ENCODE peak calls at places on chromosomes 1 and 21, in four cellular contexts. P is activated B cell treated with CpG ODN at 0.5 μM for 24 hours, W is Caki2, B is substantia nigra. Q is an unnamed sample.

GRCh38 chr1:64000021-64000420 is 203.4 kb upstream of the UBE2U start:
- DNase-seq in B (no peak), W (peak), P (no peak), Q (no peak)

GRCh38 chr1:173064011-173064410 is 13.3 kb upstream of the TNFSF18 start:
- DNase-seq in W (no peak), B (no peak), P (no peak), Q (no peak)

GRCh38 chr1:69613414-69613813 is 45.7 kb downstream of the LRRC7 start:
- DNase-seq in P (no peak), W (no peak), B (no peak), Q (no peak)

GRCh38 chr1:245306628-245307410 is 152.0 kb downstream of the KIF26B start:
- DNase-seq in B (no peak), W (no peak), P (no peak), Q (no peak)

GRCh38 chr1:112172294-112172882 is 182.9 kb upstream of the KCND3 start:
- DNase-seq in B (no peak), W (peak), P (no peak), Q (peak)

GRCh38 chr1:156559797-156560112 is 12.6 kb downstream of the IQGAP3 start:
- DNase-seq in B (no peak), P (no peak), W (no peak), Q (no peak)

GRCh38 chr1:55070291-55070690 is 30.9 kb downstream of the PCSK9 start:
- DNase-seq in P (no peak), W (no peak), B (no peak), Q (no peak)

GRCh38 chr21:33096426-33096825 is 26.5 kb downstream of the OLIG1 start:
- DNase-seq in W (no peak), P (no peak), B (no peak), Q (no peak)

GRCh38 chr1:229022595-229023350 is 248.1 kb upstream of the RAB4A start:
- DNase-seq in B (peak), W (no peak), P (no peak), Q (peak)

GRCh38 chr1:115114308-115114707 is 25.0 kb upstream of the TSPAN2 start:
- DNase-seq in P (no peak), W (no peak), B (no peak), Q (no peak)

GRCh38 chr1:147292635-147293251 is 50.3 kb downstream of the CHD1L start:
- DNase-seq in B (no peak), P (no peak), W (peak), Q (no peak)

GRCh38 chr1:7524681-7525340 is 246.3 kb upstream of the VAMP3 start:
- DNase-seq in B (no peak), P (no peak), W (no peak), Q (peak)

GRCh38 chr1:203692565-203693470 is 66.2 kb downstream of the ATP2B4 start:
- DNase-seq in P (no peak), B (no peak), W (peak), Q (no peak)

GRCh38 chr1:18992646-18993045 is 36.2 kb upstream of the IFFO2 start:
- DNase-seq in W (no peak), P (no peak), B (no peak), Q (no peak)

GRCh38 chr1:101280942-101281654 is 44.3 kb downstream of the S1PR1 start:
- DNase-seq in W (no peak), P (no peak), B (no peak), Q (no peak)

GRCh38 chr21:34363733-34364132 is at the start of gene KCNE2:
- DNase-seq in W (no peak), B (no peak), P (no peak), Q (no peak)

GRCh38 chr21:44057055-44057454 is 44.9 kb downstream of the TRAPPC10 start:
- DNase-seq in P (no peak), W (no peak), B (no peak), Q (no peak)

GRCh38 chr1:69700770-69701169 is 133.0 kb downstream of the LRRC7 start:
- DNase-seq in P (no peak), B (no peak), W (no peak), Q (peak)

GRCh38 chr1:27671964-27672749 is at the start of gene IFI6:
- DNase-seq in P (peak), W (peak), B (peak), Q (peak)

GRCh38 chr1:66267211-66267940 is 266.6 kb upstream of the SGIP1 start:
- DNase-seq in B (no peak), W (no peak), P (no peak), Q (no peak)

GRCh38 chr1:200233393-200233792 is 176.4 kb downstream of the ZNF281 start:
- DNase-seq in W (no peak), P (no peak), B (no peak), Q (no peak)

GRCh38 chr1:12342261-12343003 is 112.6 kb downstream of the VPS13D start:
- DNase-seq in B (no peak), W (no peak), P (no peak), Q (no peak)

GRCh38 chr1:19730793-19731192 is 66.1 kb downstream of the HTR6 start:
- DNase-seq in P (no peak), B (no peak), W (no peak), Q (no peak)

GRCh38 chr1:23908453-23909341 is 4.5 kb downstream of the CNR2 start:
- DNase-seq in W (no peak), P (peak), B (no peak), Q (no peak)

GRCh38 chr1:105485207-105485606 is 1571.3 kb upstream of the PRMT6 start:
- DNase-seq in W (no peak), P (no peak), B (no peak), Q (no peak)

GRCh38 chr21:39515684-39516083 is 63.9 kb downstream of the SH3BGR start:
- DNase-seq in B (no peak), P (no peak), W (no peak), Q (no peak)

GRCh38 chr1:210099921-210100320 is 132.7 kb upstream of the SERTAD4 start:
- DNase-seq in P (no peak), W (no peak), B (no peak), Q (no peak)

GRCh38 chr1:245153645-245154428 is 948 bp upstream of the KIF26B start:
- DNase-seq in P (peak), B (no peak), W (peak), Q (peak)

GRCh38 chr1:40980453-40981121 is 1.1 kb downstream of the CTPS1 start:
- DNase-seq in P (no peak), B (no peak), W (peak), Q (peak)

GRCh38 chr21:37207441-37208009 is 59.6 kb downstream of the VPS26C start:
- DNase-seq in B (no peak), P (peak), W (peak), Q (no peak)